ENCODE peak calls at places on chromosomes 5 and 9, in four cellular contexts. One of them, this sample, is unnamed.

GRCh38 chr9:85056203-85056572 is 386.7 kb downstream of the NTRK2 start:
- DNase-seq in LoVo: no peak
- DNase-seq in adrenal gland: no peak
- DNase-seq in NCI-H2081 treated with DMSO at 0.1 percent for 48 hours: no peak
- DNase-seq in this sample: no peak

GRCh38 chr5:39520232-39520572 is 95.4 kb upstream of the DAB2 start:
- DNase-seq in LoVo: no peak
- DNase-seq in adrenal gland: no peak
- DNase-seq in NCI-H2081 treated with DMSO at 0.1 percent for 48 hours: no peak
- DNase-seq in this sample: no peak

GRCh38 chr9:76761448-76761847 is 2.8 kb upstream of the PCA3 start:
- DNase-seq in LoVo: no peak
- DNase-seq in adrenal gland: no peak
- DNase-seq in NCI-H2081 treated with DMSO at 0.1 percent for 48 hours: no peak
- DNase-seq in this sample: no peak

GRCh38 chr5:178350361-178351220 is 118.0 kb upstream of the PHYKPL start:
- DNase-seq in LoVo: no peak
- DNase-seq in adrenal gland: no peak
- DNase-seq in NCI-H2081 treated with DMSO at 0.1 percent for 48 hours: no peak
- DNase-seq in this sample: peak

GRCh38 chr5:88883566-88884434 is 816 bp upstream of the MEF2C start:
- DNase-seq in LoVo: peak
- DNase-seq in adrenal gland: peak
- DNase-seq in NCI-H2081 treated with DMSO at 0.1 percent for 48 hours: no peak
- DNase-seq in this sample: peak

GRCh38 chr9:134219721-134220060 is 55.3 kb upstream of the RNU6ATAC start:
- DNase-seq in LoVo: no peak
- DNase-seq in adrenal gland: no peak
- DNase-seq in NCI-H2081 treated with DMSO at 0.1 percent for 48 hours: no peak
- DNase-seq in this sample: no peak

GRCh38 chr9:613771-614347 is 227.6 kb upstream of the DMRT1 start:
- DNase-seq in LoVo: peak
- DNase-seq in adrenal gland: peak
- DNase-seq in NCI-H2081 treated with DMSO at 0.1 percent for 48 hours: no peak
- DNase-seq in this sample: peak

GRCh38 chr9:31030741-31031202 is 1353.7 kb upstream of the ACO1 start:
- DNase-seq in LoVo: no peak
- DNase-seq in adrenal gland: no peak
- DNase-seq in NCI-H2081 treated with DMSO at 0.1 percent for 48 hours: no peak
- DNase-seq in this sample: no peak

GRCh38 chr9:132411091-132411508 is 1.1 kb downstream of the CFAP77 start:
- DNase-seq in LoVo: peak
- DNase-seq in adrenal gland: no peak
- DNase-seq in NCI-H2081 treated with DMSO at 0.1 percent for 48 hours: peak
- DNase-seq in this sample: peak

GRCh38 chr5:52709171-52709925 is 78.4 kb upstream of the ITGA1 start:
- DNase-seq in LoVo: no peak
- DNase-seq in adrenal gland: peak
- DNase-seq in NCI-H2081 treated with DMSO at 0.1 percent for 48 hours: no peak
- DNase-seq in this sample: no peak

GRCh38 chr5:38556599-38557308 is at the start of gene LIFR:
- DNase-seq in LoVo: no peak
- DNase-seq in adrenal gland: peak
- DNase-seq in NCI-H2081 treated with DMSO at 0.1 percent for 48 hours: no peak
- DNase-seq in this sample: peak

GRCh38 chr5:178125253-178125916 is 5.4 kb upstream of the RMND5B start:
- DNase-seq in LoVo: no peak
- DNase-seq in adrenal gland: no peak
- DNase-seq in NCI-H2081 treated with DMSO at 0.1 percent for 48 hours: no peak
- DNase-seq in this sample: no peak

GRCh38 chr5:1294839-1295649 is at the start of gene TERT:
- DNase-seq in LoVo: no peak
- DNase-seq in adrenal gland: no peak
- DNase-seq in NCI-H2081 treated with DMSO at 0.1 percent for 48 hours: no peak
- DNase-seq in this sample: no peak

GRCh38 chr5:61953913-61954312 is 352.1 kb upstream of the KIF2A start:
- DNase-seq in LoVo: no peak
- DNase-seq in adrenal gland: no peak
- DNase-seq in NCI-H2081 treated with DMSO at 0.1 percent for 48 hours: no peak
- DNase-seq in this sample: no peak

GRCh38 chr5:177389368-177390169 is 5.3 kb downstream of the SLC34A1 start:
- DNase-seq in LoVo: no peak
- DNase-seq in adrenal gland: no peak
- DNase-seq in NCI-H2081 treated with DMSO at 0.1 percent for 48 hours: no peak
- DNase-seq in this sample: no peak

GRCh38 chr9:4011062-4011461 is 288.8 kb downstream of the GLIS3 start:
- DNase-seq in LoVo: no peak
- DNase-seq in adrenal gland: no peak
- DNase-seq in NCI-H2081 treated with DMSO at 0.1 percent for 48 hours: no peak
- DNase-seq in this sample: no peak

GRCh38 chr5:152146566-152146965 is 221.9 kb upstream of the GLRA1 start:
- DNase-seq in LoVo: no peak
- DNase-seq in adrenal gland: no peak
- DNase-seq in NCI-H2081 treated with DMSO at 0.1 percent for 48 hours: no peak
- DNase-seq in this sample: no peak

GRCh38 chr5:58898538-58898937 is 315.7 kb downstream of the RAB3C start:
- DNase-seq in LoVo: no peak
- DNase-seq in adrenal gland: no peak
- DNase-seq in NCI-H2081 treated with DMSO at 0.1 percent for 48 hours: no peak
- DNase-seq in this sample: no peak

GRCh38 chr5:39209924-39210323 is 9.4 kb downstream of the FYB1 start:
- DNase-seq in LoVo: no peak
- DNase-seq in adrenal gland: no peak
- DNase-seq in NCI-H2081 treated with DMSO at 0.1 percent for 48 hours: no peak
- DNase-seq in this sample: peak

GRCh38 chr9:109579191-109579948 is 81.3 kb upstream of the PTPN3 start:
- DNase-seq in LoVo: no peak
- DNase-seq in adrenal gland: no peak
- DNase-seq in NCI-H2081 treated with DMSO at 0.1 percent for 48 hours: no peak
- DNase-seq in this sample: peak

GRCh38 chr5:4295663-4296339 is 700.2 kb downstream of the IRX1 start:
- DNase-seq in LoVo: no peak
- DNase-seq in adrenal gland: no peak
- DNase-seq in NCI-H2081 treated with DMSO at 0.1 percent for 48 hours: no peak
- DNase-seq in this sample: peak

GRCh38 chr9:129262261-129262660 is 84.2 kb upstream of the IER5L start:
- DNase-seq in LoVo: no peak
- DNase-seq in adrenal gland: no peak
- DNase-seq in NCI-H2081 treated with DMSO at 0.1 percent for 48 hours: no peak
- DNase-seq in this sample: no peak

GRCh38 chr5:119340597-119341218 is 15.1 kb upstream of the TNFAIP8 start:
- DNase-seq in LoVo: no peak
- DNase-seq in adrenal gland: no peak
- DNase-seq in NCI-H2081 treated with DMSO at 0.1 percent for 48 hours: no peak
- DNase-seq in this sample: no peak

GRCh38 chr5:94524841-94525697 is 93.3 kb downstream of the KIAA0825 start:
- DNase-seq in LoVo: peak
- DNase-seq in adrenal gland: no peak
- DNase-seq in NCI-H2081 treated with DMSO at 0.1 percent for 48 hours: no peak
- DNase-seq in this sample: no peak

GRCh38 chr5:10354048-10354872 is 765 bp downstream of the MARCHF6 start:
- DNase-seq in LoVo: peak
- DNase-seq in adrenal gland: peak
- DNase-seq in NCI-H2081 treated with DMSO at 0.1 percent for 48 hours: peak
- DNase-seq in this sample: peak